ENCODE peak calls at places on chromosome 19, in nine cellular contexts. O is brain microvascular endothelial cell, C is dorsolateral prefrontal cortex, L is neural crest cell, M is pancreas, T is H9, H is fibroblast of pulmonary artery, J is AG10803, P is RWPE1. U is an unnamed sample.

GRCh38 chr19:11987405-11988231 is 22.8 kb downstream of the ZNF763 start:
- DNase-seq in O (peak), M (peak), C (peak), J (peak), H (peak), T (peak), L (peak), P (peak), U (peak)

GRCh38 chr19:42487025-42487797 is 41.1 kb downstream of the CEACAM1 start:
- DNase-seq in J (peak), L (no peak), M (no peak), C (no peak), T (no peak), O (no peak), P (no peak), H (no peak), U (no peak)

GRCh38 chr19:34306213-34306661 is 51.9 kb downstream of the GARRE1 start:
- DNase-seq in J (no peak), T (no peak), O (no peak), C (no peak), M (peak), H (no peak), L (no peak), P (no peak), U (no peak)

GRCh38 chr19:13208131-13208963 is 58.1 kb downstream of the IER2 start:
- DNase-seq in O (peak), H (peak), T (no peak), P (peak), L (peak), C (no peak), J (peak), M (no peak), U (peak)

GRCh38 chr19:928471-929259 is 2.8 kb downstream of the ARID3A start:
- DNase-seq in C (no peak), J (peak), T (peak), P (no peak), L (no peak), M (no peak), O (no peak), H (peak), U (no peak)

GRCh38 chr19:36136975-36137686 is 2.7 kb upstream of the CAPNS1 start:
- DNase-seq in O (peak), C (no peak), J (peak), L (no peak), T (no peak), H (peak), P (peak), M (peak), U (peak)

GRCh38 chr19:15609261-15609660 is 5.8 kb upstream of the CYP4F8 start:
- DNase-seq in J (no peak), C (no peak), O (no peak), H (no peak), M (no peak), T (no peak), L (no peak), P (no peak), U (no peak)

GRCh38 chr19:14277608-14278007 is 71.6 kb upstream of the ADGRL1 start:
- DNase-seq in L (no peak), T (no peak), O (no peak), P (no peak), J (no peak), H (no peak), C (no peak), M (no peak), U (no peak)

GRCh38 chr19:52270266-52270885 is 989 bp downstream of the ZNF766 start:
- DNase-seq in P (peak), M (no peak), L (no peak), T (no peak), C (no peak), O (no peak), J (peak), H (no peak), U (peak)

GRCh38 chr19:12364391-12365093 is 941 bp downstream of the ZNF442 start:
- DNase-seq in C (no peak), L (peak), T (peak), H (peak), M (peak), O (peak), P (peak), J (peak), U (peak)

GRCh38 chr19:13872695-13873389 is 4.1 kb upstream of the NANOS3 start:
- DNase-seq in L (peak), O (no peak), C (no peak), T (peak), H (no peak), P (no peak), M (peak), J (no peak), U (no peak)

GRCh38 chr19:46254776-46255175 is 25.2 kb downstream of the IGFL1 start:
- DNase-seq in P (peak), M (no peak), C (no peak), T (no peak), H (no peak), O (no peak), J (no peak), L (no peak), U (no peak)

GRCh38 chr19:46631481-46631880 is 4.5 kb downstream of the GNG8 start:
- DNase-seq in T (no peak), C (no peak), J (peak), M (no peak), L (no peak), O (no peak), H (peak), P (no peak), U (peak)

GRCh38 chr19:57363734-57364181 is 407 bp downstream of the TRAPPC2B start:
- DNase-seq in T (no peak), J (peak), M (no peak), C (no peak), O (peak), H (peak), P (peak), L (no peak), U (no peak)

GRCh38 chr19:1250374-1251232 is 2.2 kb downstream of the MIDN start:
- DNase-seq in M (peak), L (peak), O (peak), T (no peak), P (no peak), H (peak), C (no peak), J (peak), U (no peak)

GRCh38 chr19:17114414-17114831 is 38.8 kb downstream of the MYO9B start:
- DNase-seq in J (no peak), O (no peak), P (no peak), M (no peak), H (no peak), T (peak), L (no peak), C (no peak), U (no peak)

GRCh38 chr19:3521104-3521445 is 15.0 kb downstream of the FZR1 start:
- DNase-seq in P (no peak), O (no peak), J (no peak), T (no peak), C (no peak), L (no peak), H (no peak), M (no peak), U (no peak)

GRCh38 chr19:32387701-32388392 is 17.7 kb upstream of the DPY19L3 start:
- DNase-seq in O (peak), J (peak), H (no peak), L (no peak), T (no peak), M (no peak), C (no peak), P (no peak), U (peak)

GRCh38 chr19:6343462-6343861 is 10.1 kb upstream of the ACER1 start:
- DNase-seq in T (no peak), O (no peak), C (no peak), L (no peak), H (no peak), M (no peak), P (no peak), J (no peak), U (no peak)

GRCh38 chr19:33298146-33298911 is 4.0 kb downstream of the CEBPA start:
- DNase-seq in T (no peak), C (no peak), M (peak), P (peak), H (no peak), J (no peak), L (no peak), O (no peak), U (no peak)

GRCh38 chr19:29965529-29965928 is 23.5 kb downstream of the URI1 start:
- DNase-seq in T (no peak), O (no peak), M (no peak), J (peak), H (no peak), C (no peak), L (no peak), P (peak), U (peak)

GRCh38 chr19:29964171-29964570 is 22.1 kb downstream of the URI1 start:
- DNase-seq in L (no peak), C (no peak), O (no peak), T (no peak), P (no peak), M (no peak), H (peak), J (peak), U (no peak)

GRCh38 chr19:29963576-29963975 is 21.5 kb downstream of the URI1 start:
- DNase-seq in L (no peak), J (no peak), C (no peak), T (no peak), O (no peak), M (no peak), P (no peak), H (no peak), U (no peak)

GRCh38 chr19:29967623-29968022 is 25.6 kb downstream of the URI1 start:
- DNase-seq in L (no peak), O (peak), T (no peak), C (no peak), M (no peak), H (peak), J (peak), P (no peak), U (no peak)

GRCh38 chr19:29966594-29967249 is 24.7 kb downstream of the URI1 start:
- DNase-seq in T (no peak), O (no peak), M (no peak), J (peak), H (peak), L (no peak), C (no peak), P (no peak), U (peak)
- TF ChIP-seq CTCF in T (peak), O (no peak), M (no peak), J (peak), H (peak), L (peak), C (peak), P (peak), U (peak)

DNA sequence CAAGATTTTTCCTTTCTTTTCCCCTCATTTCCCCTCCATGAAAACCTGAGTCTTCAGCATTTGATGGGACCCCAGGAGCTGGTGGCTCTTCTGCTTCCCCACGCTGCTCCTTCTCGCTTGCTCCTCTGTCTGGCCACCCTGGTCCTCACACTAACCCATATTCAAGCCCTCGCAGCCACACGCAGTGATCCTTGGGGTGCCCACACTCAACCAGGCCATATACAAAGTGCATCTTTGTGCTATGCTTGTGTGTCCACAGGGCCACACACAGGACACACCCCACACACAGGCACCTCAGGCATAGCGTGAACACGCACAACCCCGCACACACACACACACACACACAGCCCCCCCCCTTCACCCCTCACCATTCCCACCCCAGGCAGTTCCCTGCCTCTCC is 132.1 kb downstream of the URI1 start:
- DNase-seq in T (no peak), C (no peak), L (no peak), M (no peak), H (no peak), P (no peak), O (no peak), J (no peak), U (no peak)
- TF ChIP-seq CTCF in T (no peak), C (no peak), L (no peak), M (no peak), H (no peak), P (no peak), O (no peak), J (no peak), U (no peak)

DNA sequence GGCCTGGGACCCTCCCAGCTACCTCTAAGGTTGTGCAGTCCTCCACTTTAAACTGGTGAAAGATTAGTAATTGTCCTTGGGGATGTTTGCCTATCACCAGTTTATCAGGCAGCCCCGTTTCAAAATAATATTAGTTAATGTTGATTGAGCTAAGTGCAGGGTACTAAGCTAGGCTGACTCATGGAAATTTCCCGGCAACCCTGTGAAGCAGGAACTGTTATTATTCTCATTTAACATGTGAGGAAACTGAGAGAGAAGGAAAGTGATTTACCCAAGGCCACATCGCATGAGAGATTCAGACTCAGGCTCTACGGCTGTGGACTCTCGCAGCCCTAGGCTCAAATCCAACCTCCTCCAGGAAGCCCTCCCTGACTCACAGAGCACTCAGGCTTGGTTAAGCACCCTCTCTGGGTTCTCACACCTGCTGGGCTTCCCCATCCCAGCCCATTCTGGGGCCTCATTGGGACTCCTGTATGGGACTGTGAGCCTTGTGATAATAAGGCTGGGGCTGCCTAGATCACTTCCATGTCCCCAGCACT is 19.7 kb downstream of the CLPTM1 start:
- DNase-seq in T (no peak), H (no peak), L (no peak), M (no peak), C (no peak), O (no peak), J (no peak), P (no peak), U (no peak)
- TF ChIP-seq CTCF in T (no peak), H (no peak), L (no peak), M (no peak), C (no peak), O (no peak), J (no peak), P (no peak), U (no peak)

GRCh38 chr19:18657590-18658365 is 20.9 kb downstream of the KLHL26 start:
- DNase-seq in P (peak), J (peak), H (peak), M (no peak), T (peak), O (peak), L (peak), C (peak), U (no peak)
- TF ChIP-seq CTCF in P (no peak), J (no peak), H (no peak), M (no peak), T (no peak), O (no peak), L (no peak), C (no peak), U (no peak)

GRCh38 chr19:2461751-2462634 is 5.2 kb upstream of the LMNB2 start:
- DNase-seq in T (peak), P (peak), O (no peak), L (peak), C (no peak), J (peak), M (peak), H (peak), U (peak)
- TF ChIP-seq CTCF in T (no peak), P (no peak), O (peak), L (no peak), C (no peak), J (peak), M (no peak), H (peak), U (peak)

GRCh38 chr19:38654478-38655079 is 7.1 kb downstream of the ACTN4 start:
- DNase-seq in M (no peak), L (no peak), H (no peak), P (no peak), O (no peak), T (no peak), C (no peak), J (no peak), U (peak)
- TF ChIP-seq CTCF in M (no peak), L (no peak), H (no peak), P (no peak), O (no peak), T (no peak), C (no peak), J (no peak), U (no peak)

DNA sequence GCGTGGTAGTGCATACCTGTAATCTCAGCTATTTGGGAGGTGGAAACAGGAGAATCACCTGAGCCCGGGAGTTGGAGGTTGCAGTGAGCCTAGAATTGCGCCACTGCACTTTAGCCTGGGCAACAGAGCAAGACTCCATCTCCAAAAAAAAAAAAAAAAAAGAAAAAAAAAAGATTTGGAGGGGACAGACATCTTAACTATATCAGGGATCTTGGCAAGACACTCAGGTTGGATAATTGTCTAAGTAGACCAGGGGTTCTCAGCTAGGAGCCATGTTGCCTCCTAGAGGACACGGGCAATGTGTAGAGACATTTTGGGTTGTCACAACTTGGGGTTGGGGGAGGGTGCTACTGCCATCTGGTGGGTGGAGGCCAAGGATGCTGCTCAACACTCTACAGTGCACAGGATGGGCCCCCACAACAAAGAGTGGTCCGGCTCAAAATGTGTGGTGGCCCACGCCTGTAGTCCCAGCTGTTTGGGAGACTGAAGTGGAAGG is 1.9 kb upstream of the ZNF580 start:
- DNase-seq in O (no peak), H (peak), M (peak), L (peak), J (peak), P (no peak), T (peak), C (no peak), U (peak)
- TF ChIP-seq CTCF in O (peak), H (peak), M (peak), L (peak), J (peak), P (peak), T (peak), C (peak), U (peak)

DNA sequence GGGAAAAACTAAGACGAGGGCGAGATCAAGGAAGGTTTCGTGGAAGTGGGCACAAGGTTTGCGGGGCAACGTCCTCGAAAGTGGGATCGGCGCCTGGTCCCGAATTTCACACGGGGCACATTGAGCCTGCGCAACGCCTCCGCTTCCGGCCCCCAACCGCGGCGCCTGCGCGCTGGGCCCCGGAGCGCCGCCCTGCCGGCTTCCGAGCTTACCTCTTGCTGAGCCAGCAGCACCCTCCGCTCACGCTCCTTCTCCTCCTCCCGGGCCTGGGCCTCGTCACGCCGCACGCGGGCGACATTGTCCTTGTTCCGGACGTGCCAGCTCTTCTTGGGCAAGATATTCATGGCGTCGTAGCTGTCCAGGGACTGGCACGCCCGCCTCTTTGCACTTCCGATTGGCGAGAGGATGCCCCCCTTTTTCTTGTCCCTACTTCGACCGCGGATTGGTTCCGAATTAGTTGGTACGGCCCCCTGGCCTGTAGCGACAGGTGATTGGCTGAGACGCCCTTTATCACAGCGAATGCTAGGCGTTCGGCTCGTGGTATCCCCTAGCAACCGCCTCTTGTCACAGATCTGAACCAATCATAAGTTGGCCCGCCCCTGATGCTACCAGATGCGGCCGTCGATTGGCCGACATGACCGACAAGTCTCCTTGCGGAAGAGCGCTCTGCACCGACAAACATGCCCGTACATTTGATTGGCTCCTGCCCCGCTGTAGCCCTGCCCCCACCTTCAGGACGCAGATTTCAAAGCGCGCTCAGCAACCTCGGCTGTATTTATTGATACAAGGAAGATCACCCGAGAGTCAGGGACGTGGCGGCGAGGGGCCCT is at the start of gene LENG1:
- DNase-seq in M (peak), P (peak), T (peak), H (peak), C (peak), L (peak), O (peak), J (peak), U (peak)
- TF ChIP-seq CTCF in M (peak), P (peak), T (peak), H (no peak), C (peak), L (peak), O (peak), J (peak), U (peak)

DNA sequence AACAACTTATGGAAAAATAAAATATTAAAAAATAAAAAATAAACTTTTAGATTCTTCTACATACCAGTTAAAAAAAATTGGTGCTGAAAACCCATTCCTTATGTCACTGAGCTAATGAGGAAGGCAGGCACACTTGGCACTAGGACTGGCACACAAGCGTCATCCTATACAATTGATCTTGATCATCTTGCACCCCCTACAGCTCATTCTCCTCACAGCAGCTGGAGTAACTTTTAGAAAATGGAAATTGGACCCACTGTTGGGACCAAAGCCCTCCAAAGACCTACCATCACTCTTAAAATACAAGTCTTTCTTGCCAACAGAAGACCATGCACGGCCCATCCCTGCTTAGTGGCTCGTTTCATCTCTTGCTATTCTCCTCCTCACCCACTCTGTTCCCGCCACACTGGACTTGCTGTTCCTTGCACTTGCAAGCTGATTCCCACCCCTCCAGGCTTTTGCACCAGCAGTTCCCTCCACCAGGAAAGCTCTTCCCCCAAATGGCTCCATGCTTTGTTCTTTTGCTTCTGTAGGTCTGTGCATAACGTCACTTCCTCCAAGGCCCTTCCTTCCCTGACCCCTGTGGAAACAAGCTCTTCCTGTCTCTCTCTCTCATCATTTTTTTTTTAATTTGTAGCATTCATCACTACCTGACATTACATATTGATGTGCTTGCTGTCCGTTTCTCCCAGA is 11.6 kb downstream of the CTU1 start:
- DNase-seq in T (no peak), L (no peak), O (no peak), J (no peak), H (peak), M (no peak), P (no peak), C (no peak), U (no peak)
- TF ChIP-seq CTCF in T (peak), L (peak), O (peak), J (peak), H (peak), M (no peak), P (no peak), C (peak), U (peak)

U was measured in HFFc6.